ENCODE peak calls at places on chromosomes 11 and 22, in seven cellular contexts. Q is psoas muscle, U is AG04450, K is ELF-1, Z is substantia nigra, P is fibroblast of pulmonary artery, F is OCI-LY7. R is an unnamed sample.

GRCh38 chr11:8006349-8006977 is 19.3 kb downstream of the EIF3F start:
- DNase-seq in U (peak; percentile 44), P (peak; percentile 78), Q (peak; percentile 15), Z (peak; percentile 30), F (peak; percentile 62), K (peak; percentile 69), R (peak; percentile 46)

GRCh38 chr11:2374456-2375201 is 2.5 kb upstream of the CD81 start:
- DNase-seq in K (no peak), Z (no peak), F (no peak), P (no peak), U (no peak), Q (no peak), R (no peak)

GRCh38 chr22:46280999-46281623 is 13.3 kb downstream of the TTC38 start:
- DNase-seq in F (peak; percentile 33), P (no peak), Z (no peak), Q (no peak), U (no peak), K (no peak), R (peak; percentile 39)

GRCh38 chr11:64834031-64834722 is 10.3 kb downstream of the CDC42BPG start:
- DNase-seq in P (no peak), U (no peak), Z (no peak), Q (no peak), K (no peak), F (no peak), R (no peak)

GRCh38 chr22:36457688-36458450 is 23.6 kb downstream of the TXN2 start:
- DNase-seq in K (no peak), Q (peak; percentile 55), U (no peak), Z (peak; percentile 49), F (no peak), P (peak; percentile 32), R (no peak)

GRCh38 chr11:134252539-134253188 is 488 bp downstream of the THYN1 start:
- DNase-seq in U (no peak), K (no peak), Q (no peak), P (peak; percentile 65), Z (peak; percentile 42), F (peak; percentile 47), R (peak; percentile 18)

GRCh38 chr11:11621881-11622706 is at the start of gene GALNT18:
- DNase-seq in K (peak; percentile 96), U (peak; percentile 80), Z (peak; percentile 95), Q (peak; percentile 94), F (peak; percentile 33), P (peak; percentile 89), R (peak; percentile 98)

GRCh38 chr11:9663699-9664275 is at the start of gene SWAP70:
- DNase-seq in U (peak; percentile 59), P (peak; percentile 91), Q (peak; percentile 90), Z (peak; percentile 78), F (peak; percentile 90), K (peak; percentile 86), R (peak; percentile 88)

GRCh38 chr11:19093976-19094375 is 23.0 kb upstream of the ZDHHC13 start:
- DNase-seq in Z (no peak), U (no peak), K (no peak), Q (no peak), P (peak; percentile 13), F (no peak), R (no peak)

GRCh38 chr11:575324-575995 is 810 bp upstream of the PHRF1 start:
- DNase-seq in U (no peak), Z (no peak), Q (no peak), K (peak; percentile 74), P (peak; percentile 10), F (peak; percentile 78), R (no peak)

GRCh38 chr11:65452806-65453490 is 30.4 kb downstream of the NEAT1 start:
- DNase-seq in Z (no peak), Q (peak; percentile 37), U (no peak), F (no peak), P (peak; percentile 88), K (no peak), R (no peak)

GRCh38 chr11:107590460-107591097 is 368 bp upstream of the ELMOD1 start:
- DNase-seq in U (no peak), Q (no peak), Z (no peak), F (no peak), P (no peak), K (peak; percentile 30), R (peak; percentile 8)

GRCh38 chr22:49396817-49397216 is 430.9 kb downstream of the BRD1 start:
- DNase-seq in P (no peak), K (no peak), Z (no peak), U (no peak), F (no peak), Q (no peak), R (no peak)

GRCh38 chr22:27405672-27406388 is 395.7 kb downstream of the MN1 start:
- DNase-seq in F (peak; percentile 46), Z (no peak), P (peak; percentile 65), Q (peak; percentile 65), U (no peak), K (peak; percentile 86), R (peak; percentile 47)

GRCh38 chr11:135001581-135001980 is 589.5 kb upstream of the B3GAT1 start:
- DNase-seq in F (no peak), U (no peak), K (no peak), Q (no peak), P (no peak), Z (no peak), R (no peak)

GRCh38 chr11:117034901-117035300 is 63.3 kb downstream of the SIK3 start:
- DNase-seq in Q (no peak), K (no peak), Z (no peak), U (no peak), P (no peak), F (no peak), R (no peak)

GRCh38 chr11:93905384-93905783 is 55.0 kb upstream of the VSTM5 start:
- DNase-seq in U (peak; percentile 20), K (no peak), F (no peak), Z (no peak), Q (no peak), P (peak; percentile 13), R (no peak)

GRCh38 chr22:33591946-33592345 is 328.3 kb downstream of the LARGE1 start:
- DNase-seq in F (no peak), P (no peak), Q (no peak), Z (no peak), U (no peak), K (no peak), R (no peak)

GRCh38 chr11:121134758-121135312 is 33.8 kb downstream of the TECTA start:
- DNase-seq in Q (no peak), P (no peak), U (no peak), F (no peak), Z (peak; percentile 45), K (no peak), R (no peak)

GRCh38 chr22:19022755-19023154 is 86.7 kb upstream of the PRODH start:
- DNase-seq in F (no peak), P (no peak), Z (no peak), Q (no peak), U (no peak), K (no peak), R (no peak)

GRCh38 chr22:21703684-21704316 is 31.8 kb downstream of the YPEL1 start:
- DNase-seq in K (no peak), F (no peak), U (no peak), Z (no peak), Q (no peak), P (no peak), R (no peak)

GRCh38 chr11:128697645-128698174 is 3.8 kb downstream of the FLI1 start:
- DNase-seq in Q (no peak), K (no peak), P (peak; percentile 49), Z (no peak), F (no peak), U (no peak), R (no peak)